ENCODE peak calls at places on chromosomes 5 and 9, in eight cellular contexts. I, V, T, L, H, A, P and W are unnamed samples.

GRCh38 chr5:58922392-58923171 is 339.7 kb downstream of the RAB3C start:
- DNase-seq in T (peak), A (no peak), V (peak), I (peak), H (peak), L (no peak), P (no peak), W (no peak)

GRCh38 chr5:149618581-149619248 is 37.4 kb downstream of the ARHGEF37 start:
- DNase-seq in P (no peak), I (no peak), T (no peak), V (no peak), H (peak), A (no peak), L (no peak), W (no peak)

GRCh38 chr9:114718801-114719221 is 36.8 kb upstream of the TEX48 start:
- DNase-seq in A (peak), H (no peak), V (no peak), T (no peak), L (peak), I (no peak), P (peak), W (peak)

GRCh38 chr5:67286006-67286405 is 89.4 kb upstream of the CD180 start:
- DNase-seq in H (no peak), P (no peak), A (no peak), L (no peak), T (no peak), I (no peak), V (no peak), W (no peak)

GRCh38 chr9:109640232-109641078 is 139.5 kb upstream of the PALM2AKAP2 start:
- DNase-seq in T (peak), A (no peak), P (no peak), V (peak), H (peak), L (no peak), I (peak), W (no peak)

GRCh38 chr9:113669523-113670115 is 206.1 kb downstream of the RGS3 start:
- DNase-seq in P (no peak), I (no peak), T (no peak), V (no peak), A (no peak), L (no peak), H (no peak), W (no peak)

GRCh38 chr9:23769307-23769935 is 56.6 kb downstream of the ELAVL2 start:
- DNase-seq in A (no peak), H (peak), T (no peak), V (no peak), I (no peak), P (no peak), L (no peak), W (no peak)

GRCh38 chr9:120890415-120891254 is 13.6 kb upstream of the PHF19 start:
- DNase-seq in V (no peak), H (no peak), T (no peak), A (peak), P (no peak), I (peak), L (no peak), W (peak)

GRCh38 chr5:167208911-167209310 is 1082.5 kb upstream of the WWC1 start:
- DNase-seq in V (no peak), H (peak), P (no peak), L (no peak), T (no peak), I (no peak), A (no peak), W (no peak)

GRCh38 chr5:89735108-89735507 is 674.4 kb downstream of the CETN3 start:
- DNase-seq in P (no peak), I (no peak), H (no peak), T (no peak), V (no peak), L (no peak), A (no peak), W (no peak)

GRCh38 chr5:96079075-96079474 is 117.4 kb upstream of the ELL2 start:
- DNase-seq in A (peak), P (no peak), T (no peak), V (no peak), H (peak), L (peak), I (no peak), W (no peak)

GRCh38 chr5:71013575-71013974 is 11.6 kb downstream of the NAIP start:
- DNase-seq in I (no peak), A (no peak), T (no peak), L (no peak), H (no peak), P (no peak), V (no peak), W (no peak)